ENCODE peak calls at places on chromosomes 11 and 22, in seven cellular contexts. L, G, B, I, R, Z and Q are unnamed samples.
A peak's percentile ranks its signal among the peaks of the same experiment; 100 is the strongest.

GRCh38 chr11:74157169-74157568 is 13.6 kb downstream of the C2CD3 start:
- DNase-seq in Z (no peak), L (no peak), G (no peak), R (no peak), B (no peak), I (no peak), Q (no peak)

GRCh38 chr22:24380220-24381218 is 46.9 kb upstream of the ADORA2A start:
- DNase-seq in B (no peak), Z (no peak), R (no peak), G (no peak), I (no peak), L (no peak), Q (no peak)

GRCh38 chr22:28249402-28249801 is 330.3 kb upstream of the PITPNB start:
- DNase-seq in G (no peak), L (no peak), Z (no peak), B (no peak), I (no peak), R (no peak), Q (no peak)

GRCh38 chr11:84022695-84023094 is 736.5 kb upstream of the CCDC90B start:
- DNase-seq in B (no peak), G (no peak), Z (no peak), I (no peak), R (no peak), L (no peak), Q (no peak)

GRCh38 chr11:45149483-45150056 is 3.1 kb downstream of the PRDM11 start:
- DNase-seq in R (no peak), B (no peak), I (no peak), Z (no peak), L (no peak), G (no peak), Q (no peak)

GRCh38 chr11:30825723-30826122 is 239.6 kb upstream of the MPPED2 start:
- DNase-seq in I (no peak), Z (no peak), B (no peak), G (no peak), R (no peak), L (no peak), Q (no peak)

GRCh38 chr11:124761301-124762021 is 629 bp downstream of the ESAM start:
- DNase-seq in B (no peak), L (no peak), Z (no peak), I (no peak), G (peak; percentile 50), R (no peak), Q (no peak)

GRCh38 chr22:41563051-41563711 is 2.4 kb downstream of the CSDC2 start:
- DNase-seq in R (peak; percentile 54), I (peak; percentile 42), Z (peak; percentile 82), L (no peak), G (no peak), B (no peak), Q (no peak)

GRCh38 chr11:8650401-8650990 is 32.0 kb downstream of the TRIM66 start:
- DNase-seq in B (no peak), L (no peak), Z (no peak), G (no peak), R (no peak), I (no peak), Q (no peak)

GRCh38 chr11:43419460-43419859 is 60.7 kb downstream of the TTC17 start:
- DNase-seq in L (no peak), G (peak; percentile 17), R (peak; percentile 25), I (peak; percentile 3), B (peak; percentile 23), Z (peak; percentile 40), Q (no peak)

GRCh38 chr11:8327761-8328192 is 64.1 kb upstream of the LMO1 start:
- DNase-seq in Z (no peak), B (no peak), G (peak; percentile 79), I (no peak), L (no peak), R (no peak), Q (no peak)

GRCh38 chr22:18974477-18975180 is 38.5 kb upstream of the PRODH start:
- DNase-seq in I (no peak), L (no peak), G (no peak), R (no peak), Z (no peak), B (no peak), Q (no peak)

GRCh38 chr22:50299724-50300619 is 7.5 kb downstream of the PLXNB2 start:
- DNase-seq in L (no peak), B (no peak), Z (no peak), R (no peak), I (no peak), G (no peak), Q (peak; percentile 92)

GRCh38 chr11:64856382-64857227 is 12.2 kb upstream of the CDC42BPG start:
- DNase-seq in B (no peak), Z (peak; percentile 86), L (no peak), G (no peak), I (peak; percentile 57), R (peak; percentile 89), Q (peak; percentile 47)